ENCODE peak calls at places on chromosomes 16 and 17, in seven cellular contexts. E, G, Z, N, Y, K and M are unnamed samples.
A peak's percentile ranks its signal among the peaks of the same experiment; 100 is the strongest.

GRCh38 chr16:15765880-15766279 is 90.9 kb downstream of the MYH11 start:
- DNase-seq in G (peak; percentile 52), Y (peak; percentile 55), Z (peak; percentile 79), K (peak; percentile 50), N (peak; percentile 46), E (peak; percentile 39), M (peak; percentile 38)

GRCh38 chr17:72432143-72432604 is 311.4 kb downstream of the SOX9 start:
- DNase-seq in K (no peak), Y (peak; percentile 43), E (peak; percentile 53), Z (no peak), N (peak; percentile 20), G (no peak), M (no peak)

GRCh38 chr17:78241277-78242023 is 10.0 kb downstream of the TMEM235 start:
- DNase-seq in G (no peak), K (peak; percentile 49), Z (peak; percentile 90), N (peak; percentile 83), Y (peak; percentile 48), E (peak; percentile 47), M (no peak)

GRCh38 chr17:4541328-4542002 is 13.7 kb downstream of the MYBBP1A start:
- DNase-seq in Z (no peak), K (no peak), Y (no peak), N (no peak), G (no peak), E (no peak), M (no peak)

GRCh38 chr16:47966325-47966724 is 189.5 kb downstream of the ABCC12 start:
- DNase-seq in Y (no peak), G (no peak), K (peak; percentile 17), N (peak; percentile 7), E (no peak), Z (no peak), M (no peak)

GRCh38 chr16:49474741-49475140 is 101.1 kb downstream of the C16orf78 start:
- DNase-seq in K (no peak), Z (no peak), Y (no peak), N (no peak), G (no peak), E (no peak), M (no peak)

GRCh38 chr16:84156342-84156784 is 11.3 kb downstream of the DNAAF1 start:
- DNase-seq in N (no peak), K (no peak), Z (no peak), E (no peak), G (no peak), Y (peak; percentile 21), M (no peak)

GRCh38 chr17:10149573-10150399 is 48.6 kb downstream of the GAS7 start:
- DNase-seq in E (peak; percentile 86), Y (peak; percentile 93), N (no peak), G (peak; percentile 80), Z (peak; percentile 70), K (no peak), M (no peak)

GRCh38 chr16:76226011-76226410 is 51.2 kb upstream of the CNTNAP4 start:
- DNase-seq in N (no peak), Z (no peak), E (no peak), Y (peak; percentile 82), K (no peak), G (no peak), M (no peak)

GRCh38 chr16:50502616-50503000 is 45.6 kb upstream of the NKD1 start:
- DNase-seq in E (no peak), K (no peak), Y (no peak), G (no peak), Z (no peak), N (no peak), M (no peak)

GRCh38 chr16:89175280-89176146 is 4.0 kb downstream of the CDH15 start:
- DNase-seq in Y (no peak), G (no peak), K (peak; percentile 42), N (no peak), E (no peak), Z (no peak), M (no peak)

GRCh38 chr17:82058230-82058854 is 6.6 kb downstream of the GPS1 start:
- DNase-seq in Z (no peak), K (no peak), E (no peak), Y (no peak), G (no peak), N (no peak), M (no peak)

GRCh38 chr17:52789829-52790228 is 631.3 kb upstream of the CA10 start:
- DNase-seq in G (no peak), N (no peak), K (no peak), E (no peak), Y (no peak), Z (no peak), M (no peak)

GRCh38 chr17:56884483-56885144 is 29.2 kb downstream of the TRIM25 start:
- DNase-seq in Z (no peak), G (no peak), N (no peak), E (no peak), K (no peak), Y (no peak), M (no peak)
- H4K8ac ChIP-seq in Z (no peak overlapping the region), G (no peak overlapping the region), N (no peak overlapping the region), E (no peak overlapping the region), K (no peak overlapping the region), Y (no peak overlapping the region), M (no peak overlapping the region)

GRCh38 chr17:1491406-1492248 is 859 bp downstream of the MYO1C start:
- DNase-seq in Z (no peak), N (no peak), K (peak; percentile 53), E (no peak), G (peak; percentile 67), Y (peak; percentile 57), M (no peak)
- H2AK5ac ChIP-seq in Z (peak overlapping the region; percentile 55), N (no peak overlapping the region), K (no peak overlapping the region), E (peak overlapping the region; percentile 93), G (peak overlapping the region; percentile 72), Y (peak overlapping the region; percentile 47), M (peak overlapping the region; percentile 95)

GRCh38 chr16:25841776-25842175 is 150.0 kb downstream of the HS3ST4 start:
- DNase-seq in E (no peak), Z (no peak), G (no peak), K (no peak), N (no peak), Y (no peak), M (no peak)

GRCh38 chr16:25834101-25834500 is 142.3 kb downstream of the HS3ST4 start:
- DNase-seq in Y (no peak), Z (peak; percentile 91), E (no peak), N (no peak), K (no peak), G (no peak), M (no peak)

DNA sequence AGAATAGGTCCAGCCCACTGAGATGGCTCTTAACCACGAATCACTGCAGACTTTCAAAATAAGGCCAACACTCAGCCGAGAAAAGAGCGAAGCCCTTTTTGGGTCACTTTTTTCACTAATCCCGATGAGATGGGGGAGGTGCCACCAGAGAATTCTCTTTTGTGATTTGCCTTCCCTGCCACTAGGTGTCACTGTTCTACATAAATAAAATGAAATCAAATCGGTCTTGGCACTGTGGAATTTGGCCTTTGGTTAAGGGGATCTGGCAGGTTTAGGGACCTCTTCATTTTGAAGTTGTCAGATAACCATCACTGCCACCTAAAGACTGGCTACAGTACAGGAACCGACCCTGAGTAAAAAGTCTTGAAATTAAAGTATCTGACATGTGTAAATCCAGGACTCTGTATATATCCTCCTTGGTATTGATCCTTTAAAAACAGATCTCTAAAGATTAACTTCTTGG is 147.0 kb downstream of the HS3ST4 start:
- DNase-seq in K (peak; percentile 55), Y (peak; percentile 40), G (peak; percentile 74), Z (peak; percentile 94), E (peak; percentile 41), N (peak; percentile 60), M (peak; percentile 61)
- H4K8ac ChIP-seq in K (no peak overlapping the region), Y (no peak overlapping the region), G (no peak overlapping the region), Z (no peak overlapping the region), E (no peak overlapping the region), N (no peak overlapping the region), M (no peak overlapping the region)

DNA sequence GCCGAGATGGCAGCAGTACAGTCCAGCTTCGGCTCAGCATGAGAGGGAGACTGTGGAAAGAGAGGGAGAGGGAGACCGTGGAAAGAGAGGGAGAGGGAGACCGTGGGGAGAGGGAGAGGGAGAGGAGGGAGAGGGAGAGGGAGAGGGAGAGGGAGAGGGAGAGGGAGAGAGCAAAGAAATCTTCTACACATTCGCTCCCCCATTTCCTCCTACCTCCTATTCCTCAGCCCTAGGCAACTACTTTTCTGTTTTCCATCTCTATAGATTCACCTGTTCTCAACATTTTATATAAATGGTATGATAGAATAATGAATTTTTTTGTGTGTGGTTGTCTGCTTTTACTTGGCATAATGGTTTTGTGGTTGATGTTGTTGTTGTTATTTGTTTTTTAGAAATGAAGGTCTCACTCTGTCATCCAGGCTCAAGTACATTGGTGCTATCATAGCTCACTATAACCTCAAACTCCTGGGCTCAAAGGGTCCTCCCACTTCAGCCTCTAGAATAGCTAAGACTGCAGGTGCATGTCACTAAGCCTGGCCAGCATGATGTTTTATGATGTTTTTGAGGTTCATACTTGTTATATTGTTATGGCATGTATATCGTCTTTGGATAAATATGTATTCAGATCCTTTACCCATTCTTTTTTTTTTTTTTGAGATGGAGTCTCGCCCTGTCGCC is 6.0 kb upstream of the PRPF8 start:
- DNase-seq in Z (no peak), E (no peak), Y (no peak), N (no peak), K (no peak), G (no peak), M (no peak)
- H2AK5ac ChIP-seq in Z (no peak overlapping the region), E (no peak overlapping the region), Y (no peak overlapping the region), N (no peak overlapping the region), K (no peak overlapping the region), G (no peak overlapping the region), M (no peak overlapping the region)

DNA sequence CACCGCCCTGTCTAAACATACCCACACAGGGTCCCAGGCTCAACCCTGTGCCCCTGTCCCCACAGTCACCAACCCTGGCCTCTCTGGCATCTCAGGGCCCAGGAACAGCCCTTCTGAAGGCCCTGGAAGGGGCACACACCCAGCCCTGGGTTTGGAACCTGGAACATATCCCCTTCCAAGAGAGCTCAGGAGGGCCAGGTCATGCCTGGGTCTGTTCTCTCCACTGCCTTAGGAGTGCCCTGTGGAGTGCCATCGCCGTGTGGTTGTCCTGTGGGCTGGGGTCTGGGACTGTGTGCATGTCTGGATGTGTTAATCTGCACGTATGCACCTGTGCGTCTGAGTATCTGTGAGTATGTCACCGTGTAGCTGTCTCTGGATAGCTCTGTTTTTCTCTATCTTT is 45.2 kb upstream of the ACSM2B start:
- DNase-seq in N (no peak), G (no peak), Z (no peak), Y (no peak), E (no peak), K (no peak), M (no peak)
- H4K8ac ChIP-seq in N (no peak overlapping the region), G (no peak overlapping the region), Z (no peak overlapping the region), Y (no peak overlapping the region), E (no peak overlapping the region), K (no peak overlapping the region), M (no peak overlapping the region)

GRCh38 chr16:85629326-85629725 is 16.2 kb downstream of the GSE1 start:
- DNase-seq in G (no peak), K (no peak), N (no peak), E (no peak), Z (no peak), Y (no peak), M (no peak)

GRCh38 chr16:85627102-85627834 is 14.1 kb downstream of the GSE1 start:
- DNase-seq in Y (no peak), Z (no peak), N (no peak), G (no peak), K (no peak), E (no peak), M (no peak)

GRCh38 chr16:85626191-85626951 is 13.2 kb downstream of the GSE1 start:
- DNase-seq in Z (peak; percentile 91), Y (peak; percentile 59), N (peak; percentile 62), K (peak; percentile 71), G (no peak), E (no peak), M (peak; percentile 71)

GRCh38 chr16:85628651-85629050 is 15.5 kb downstream of the GSE1 start:
- DNase-seq in G (no peak), E (no peak), Y (no peak), N (no peak), K (no peak), Z (peak; percentile 46), M (no peak)

GRCh38 chr16:85627835-85628556 is 14.9 kb downstream of the GSE1 start:
- DNase-seq in E (no peak), G (no peak), Y (no peak), Z (no peak), K (no peak), N (no peak), M (no peak)
- H2AK5ac ChIP-seq in E (no peak overlapping the region), G (no peak overlapping the region), Y (no peak overlapping the region), Z (no peak overlapping the region), K (no peak overlapping the region), N (no peak overlapping the region), M (peak overlapping the region; percentile 98)